ENCODE peak calls at places on chromosomes 5 and 9, in eight cellular contexts. C is H1; R is right lobe of liver; N is SJSA1; H is ascending aorta; G is esophagus squamous epithelium; A is neural progenitor cell; F is CD8-positive, alpha-beta T cell. L is an unnamed sample.

GRCh38 chr5:167952278-167952990 is 339.0 kb upstream of the WWC1 start:
- DNase-seq in N (peak; percentile 87), R (no peak), H (no peak), A (peak; percentile 12), C (no peak), G (no peak), F (no peak), L (no peak)

GRCh38 chr5:66939094-66939493 is 257.5 kb downstream of the CD180 start:
- DNase-seq in A (no peak), H (no peak), N (no peak), R (no peak), C (no peak), G (no peak), F (no peak), L (no peak)

GRCh38 chr5:142600611-142601360 is 85.1 kb downstream of the FGF1 start:
- DNase-seq in C (no peak), A (no peak), F (no peak), G (no peak), R (peak; percentile 54), H (peak; percentile 80), N (peak; percentile 92), L (no peak)

GRCh38 chr5:87116821-87117512 is 150.7 kb upstream of the RASA1 start:
- DNase-seq in R (no peak), C (no peak), H (no peak), N (no peak), G (no peak), F (no peak), A (no peak), L (no peak)

GRCh38 chr9:32590898-32591297 is 17.9 kb upstream of the NDUFB6 start:
- DNase-seq in F (no peak), R (no peak), N (no peak), A (no peak), G (no peak), C (no peak), H (no peak), L (peak; percentile 65)

GRCh38 chr5:112125910-112126309 is 293.2 kb downstream of the EPB41L4A start:
- DNase-seq in G (no peak), H (no peak), C (no peak), N (no peak), F (no peak), A (no peak), R (no peak), L (no peak)

GRCh38 chr9:95082401-95083084 is 235.0 kb downstream of the FANCC start:
- DNase-seq in A (no peak), G (no peak), F (no peak), R (peak; percentile 47), H (no peak), N (no peak), C (no peak), L (no peak)

GRCh38 chr5:93092349-93093105 is 488.5 kb downstream of the NR2F1-AS1 start:
- DNase-seq in C (no peak), G (no peak), H (no peak), R (no peak), A (no peak), F (no peak), N (peak; percentile 21), L (peak; percentile 17)

GRCh38 chr5:138109463-138110265 is 25.8 kb downstream of the WNT8A start:
- DNase-seq in C (no peak), G (no peak), R (no peak), F (no peak), N (no peak), H (no peak), A (no peak), L (no peak)

GRCh38 chr9:128787583-128788156 is 617 bp downstream of the TBC1D13 start:
- DNase-seq in G (no peak), A (no peak), N (peak; percentile 7), R (no peak), C (no peak), F (no peak), H (no peak), L (peak; percentile 55)

GRCh38 chr9:36997414-36997813 is 36.7 kb downstream of the PAX5 start:
- DNase-seq in G (no peak), R (no peak), A (peak; percentile 62), F (no peak), C (no peak), H (no peak), N (no peak), L (peak; percentile 63)

GRCh38 chr9:82209797-82210470 is 221.4 kb downstream of the SPATA31D1 start:
- DNase-seq in A (no peak), H (no peak), N (no peak), F (no peak), R (no peak), G (no peak), C (no peak), L (no peak)

GRCh38 chr9:111431684-111432083 is 52.5 kb downstream of the ECPAS start:
- DNase-seq in H (no peak), A (no peak), C (no peak), R (no peak), F (no peak), N (no peak), G (no peak), L (no peak)

DNA sequence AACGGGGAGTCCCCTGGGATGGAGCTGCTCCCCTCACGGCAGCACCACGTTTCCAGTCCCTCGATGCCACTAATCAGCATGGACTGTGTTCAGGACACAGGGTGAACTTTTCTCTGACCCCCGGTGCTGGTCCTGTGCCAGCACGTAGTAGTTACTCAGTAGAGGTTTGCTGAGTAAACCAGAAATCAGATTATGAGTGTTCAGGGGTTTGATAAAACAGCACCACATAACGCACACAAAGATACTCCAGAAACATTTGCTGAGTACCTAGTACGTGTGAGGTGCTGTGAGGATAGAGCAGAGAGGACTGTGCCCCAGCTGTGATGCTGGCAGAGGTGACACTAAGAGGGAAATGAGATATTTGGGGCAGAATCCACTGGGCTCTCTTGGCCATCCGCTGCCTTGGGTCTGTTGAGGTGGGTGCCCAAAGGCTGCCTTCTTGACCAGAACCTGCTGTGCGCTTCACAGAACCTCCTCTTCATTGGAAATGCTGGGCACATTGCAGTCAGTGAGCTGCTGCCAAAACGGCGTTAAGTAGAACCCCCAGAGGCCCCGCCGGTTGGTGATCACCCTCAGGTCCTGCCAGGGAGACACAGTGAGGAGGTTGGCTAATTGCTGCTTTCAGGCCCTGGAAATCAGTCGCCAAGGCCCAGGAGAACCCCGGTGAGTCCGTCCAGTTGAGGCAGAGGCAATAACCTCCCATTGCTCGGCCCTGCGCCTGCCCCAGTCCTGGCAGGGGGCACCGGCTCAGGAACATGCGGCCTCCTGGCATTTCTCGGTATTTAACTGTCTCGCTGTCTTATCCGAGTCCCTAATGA is 49.4 kb downstream of the NEURL1B start:
- DNase-seq in F (no peak), H (no peak), A (no peak), R (no peak), C (no peak), N (no peak), G (no peak), L (no peak)
- H3K27ac ChIP-seq in F (no peak overlapping the region), H (peak overlapping the region; percentile 75), A (no peak overlapping the region), R (peak overlapping the region; percentile 22), C (no peak overlapping the region), N (no peak overlapping the region), G (peak overlapping the region; percentile 79), L (peak overlapping the region; percentile 3)

DNA sequence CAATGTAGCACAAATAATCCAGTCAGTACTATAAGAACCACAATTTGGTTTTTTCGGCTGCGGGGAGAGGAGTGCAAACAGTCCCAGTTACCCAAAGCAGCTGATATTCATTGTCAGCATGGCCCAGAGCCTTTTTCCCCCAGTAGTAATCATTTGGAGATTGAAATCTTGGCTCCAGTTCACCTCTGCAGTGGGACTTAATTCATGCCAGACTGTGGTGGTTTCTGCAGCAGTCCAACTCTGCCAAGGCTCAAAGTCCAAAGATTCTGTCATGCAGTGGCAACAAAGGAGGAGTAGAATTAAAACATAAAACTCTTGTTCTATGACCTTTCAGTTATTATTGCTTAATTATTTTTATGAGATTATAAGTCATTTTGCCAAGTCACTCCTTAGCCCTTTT is 25.0 kb upstream of the TRIM36 start:
- DNase-seq in R (peak; percentile 81), G (no peak), C (no peak), H (no peak), F (no peak), N (no peak), A (no peak), L (no peak)
- H3K27ac ChIP-seq in R (no peak overlapping the region), G (no peak overlapping the region), C (no peak overlapping the region), H (no peak overlapping the region), F (no peak overlapping the region), N (no peak overlapping the region), A (no peak overlapping the region), L (no peak overlapping the region)

GRCh38 chr5:126976520-126977172 is 53.7 kb downstream of the MARCHF3 start:
- DNase-seq in H (no peak), C (no peak), A (no peak), R (no peak), F (no peak), G (no peak), N (no peak), L (no peak)

GRCh38 chr5:126972062-126972895 is 58.1 kb downstream of the MARCHF3 start:
- DNase-seq in C (no peak), F (peak; percentile 57), H (no peak), G (no peak), A (no peak), N (no peak), R (no peak), L (no peak)

GRCh38 chr5:126978258-126978657 is 52.1 kb downstream of the MARCHF3 start:
- DNase-seq in F (no peak), H (no peak), C (no peak), N (no peak), R (no peak), G (no peak), A (no peak), L (no peak)

GRCh38 chr5:126973193-126973592 is 57.2 kb downstream of the MARCHF3 start:
- DNase-seq in G (no peak), F (no peak), H (no peak), R (no peak), A (no peak), N (no peak), C (no peak), L (no peak)

GRCh38 chr5:126975791-126976190 is 54.6 kb downstream of the MARCHF3 start:
- DNase-seq in H (no peak), F (no peak), C (no peak), N (no peak), R (no peak), A (peak; percentile 51), G (no peak), L (no peak)
- H3K27ac ChIP-seq in H (no peak overlapping the region), F (no peak overlapping the region), C (no peak overlapping the region), N (no peak overlapping the region), R (no peak overlapping the region), A (peak overlapping the region; percentile 2), G (no peak overlapping the region), L (no peak overlapping the region)

GRCh38 chr5:5348135-5348534 is 74.3 kb upstream of the ICE1 start:
- DNase-seq in N (no peak), A (no peak), R (no peak), G (no peak), C (no peak), H (no peak), F (no peak), L (no peak)

GRCh38 chr5:5352675-5353074 is 69.8 kb upstream of the ICE1 start:
- DNase-seq in H (no peak), F (no peak), G (no peak), A (no peak), C (no peak), N (no peak), R (no peak), L (no peak)

GRCh38 chr5:5351288-5352089 is 71.0 kb upstream of the ICE1 start:
- DNase-seq in R (no peak), F (no peak), G (no peak), C (no peak), H (no peak), N (peak; percentile 96), A (peak; percentile 70), L (peak; percentile 83)

GRCh38 chr5:5348576-5348975 is 73.9 kb upstream of the ICE1 start:
- DNase-seq in A (no peak), C (no peak), H (no peak), F (no peak), G (no peak), N (no peak), R (no peak), L (no peak)

GRCh38 chr5:5350101-5350500 is 72.4 kb upstream of the ICE1 start:
- DNase-seq in C (no peak), R (no peak), G (no peak), A (no peak), H (no peak), N (peak; percentile 92), F (no peak), L (no peak)
- H3K27ac ChIP-seq in C (no peak overlapping the region), R (no peak overlapping the region), G (no peak overlapping the region), A (no peak overlapping the region), H (no peak overlapping the region), N (peak overlapping the region; percentile 80), F (no peak overlapping the region), L (no peak overlapping the region)

L was measured in RWPE1.